ENCODE peak calls at places on chromosomes 12 and 14, in seven cellular contexts. G is memory B cell; P is B cell; C is WTC11; I is stimulated activated CD8-positive, alpha-beta memory T cell treated with anti-CD3 and anti-CD28 coated beads, Interleukin-12 subunit alpha, Interleukin-12 subunit beta, amount 100 ng/mL, for 1 hour; X is stimulated activated CD4-positive, alpha-beta T cell treated with anti-CD3 and anti-CD28 coated beads, Interleukin-15, amount 100 ng/mL, for 1 hour; N is AG04450. D is an unnamed sample.

GRCh38 chr12:92619730-92620684 is 82.8 kb upstream of the PLEKHG7 start:
- DNase-seq in P (no peak), N (no peak), I (no peak), C (no peak), G (no peak), X (no peak), D (no peak)

GRCh38 chr12:23221066-23221465 is 596.1 kb downstream of the ETNK1 start:
- DNase-seq in C (peak), P (no peak), I (no peak), X (no peak), G (no peak), N (no peak), D (no peak)

GRCh38 chr12:911191-911826 is 38.2 kb downstream of the RAD52 start:
- DNase-seq in P (no peak), C (no peak), G (no peak), X (no peak), I (no peak), N (no peak), D (no peak)

GRCh38 chr14:70595443-70596185 is 4.8 kb downstream of the MED6 start:
- DNase-seq in X (no peak), P (no peak), I (no peak), G (no peak), N (no peak), C (peak), D (no peak)

GRCh38 chr12:126617312-126617711 is 1552.1 kb downstream of the AACS start:
- DNase-seq in P (no peak), X (no peak), C (no peak), N (no peak), I (no peak), G (no peak), D (no peak)

GRCh38 chr12:1839956-1840550 is 19.7 kb downstream of the LRTM2 start:
- DNase-seq in X (no peak), P (no peak), G (no peak), N (no peak), I (no peak), C (no peak), D (no peak)

GRCh38 chr14:58547649-58548048 is 90.1 kb upstream of the DACT1 start:
- DNase-seq in P (no peak), I (no peak), N (no peak), C (no peak), G (no peak), X (no peak), D (no peak)

GRCh38 chr14:99928963-99929362 is 135.8 kb downstream of the EML1 start:
- DNase-seq in P (no peak), I (no peak), N (no peak), G (no peak), X (no peak), C (no peak), D (no peak)

GRCh38 chr14:55071870-55072640 is 20.6 kb downstream of the MAPK1IP1L start:
- DNase-seq in P (peak), I (no peak), C (no peak), G (peak), N (no peak), X (no peak), D (no peak)

GRCh38 chr12:86914716-86915115 is 658.5 kb upstream of the MGAT4C start:
- DNase-seq in N (peak), C (peak), P (no peak), G (no peak), I (no peak), X (no peak), D (no peak)

GRCh38 chr12:3668479-3669165 is 84.3 kb downstream of the CRACR2A start:
- DNase-seq in C (no peak), X (no peak), N (no peak), I (no peak), G (no peak), P (no peak), D (no peak)

D was measured in GM12892.